ENCODE peak calls at places on chromosomes 2 and 18, in seven cellular contexts. G is GM12865, U is bronchial epithelial cell, J is nephron progenitor cell, Y is GM13977, B is brain microvascular endothelial cell, Q is ascending aorta. M is an unnamed sample.

GRCh38 chr2:128309341-128310093 is 9.2 kb downstream of the HS6ST1 start:
- DNase-seq in G (no peak), U (no peak), J (peak), Y (no peak), B (no peak), Q (peak), M (no peak)

GRCh38 chr2:85905187-85905666 is 16.4 kb upstream of the ST3GAL5 start:
- DNase-seq in G (no peak), U (no peak), J (no peak), Y (no peak), B (no peak), Q (peak), M (no peak)

GRCh38 chr2:202871161-202872141 is at the start of gene ICA1L:
- DNase-seq in G (peak), U (peak), J (peak), Y (peak), B (peak), Q (peak), M (peak)

GRCh38 chr2:27316655-27317412 is 6.1 kb downstream of the MPV17 start:
- DNase-seq in G (no peak), U (no peak), J (no peak), Y (no peak), B (no peak), Q (no peak), M (no peak)

GRCh38 chr2:63047193-63047533 is 3.5 kb upstream of the OTX1 start:
- DNase-seq in G (no peak), U (no peak), J (no peak), Y (no peak), B (no peak), Q (no peak), M (no peak)

GRCh38 chr18:67875057-67875456 is 358.5 kb upstream of the DSEL start:
- DNase-seq in G (no peak), U (peak), J (no peak), Y (no peak), B (no peak), Q (no peak), M (no peak)

GRCh38 chr2:123380536-123380935 is 644.6 kb upstream of the CNTNAP5 start:
- DNase-seq in G (no peak), U (no peak), J (peak), Y (no peak), B (no peak), Q (no peak), M (no peak)

GRCh38 chr2:226862623-226863022 is 26.8 kb downstream of the RHBDD1 start:
- DNase-seq in G (peak), U (peak), J (no peak), Y (peak), B (no peak), Q (no peak), M (no peak)

GRCh38 chr2:68284896-68285295 is 32.6 kb upstream of the PPP3R1 start:
- DNase-seq in G (no peak), U (peak), J (no peak), Y (no peak), B (no peak), Q (no peak), M (no peak)

GRCh38 chr2:208490492-208490891 is 83.9 kb downstream of the PTH2R start:
- DNase-seq in G (no peak), U (no peak), J (no peak), Y (no peak), B (no peak), Q (no peak), M (no peak)

GRCh38 chr2:2164326-2164917 is 166.7 kb downstream of the MYT1L start:
- DNase-seq in G (no peak), U (no peak), J (no peak), Y (no peak), B (no peak), Q (no peak), M (no peak)

GRCh38 chr2:121362776-121363175 is 77.8 kb upstream of the TFCP2L1 start:
- DNase-seq in G (no peak), U (no peak), J (no peak), Y (no peak), B (no peak), Q (no peak), M (no peak)

GRCh38 chr2:143284087-143284675 is 155.0 kb downstream of the ARHGAP15 start:
- DNase-seq in G (peak), U (peak), J (peak), Y (no peak), B (peak), Q (no peak), M (peak)
- TF ChIP-seq CTCF in G (peak), U (peak), J (peak), Y (peak), B (peak), Q (peak), M (peak)

GRCh38 chr18:74477771-74478170 is 18.4 kb upstream of the CNDP2 start:
- DNase-seq in G (no peak), U (no peak), J (no peak), Y (no peak), B (no peak), Q (no peak), M (no peak)

GRCh38 chr18:74478316-74478715 is 17.8 kb upstream of the CNDP2 start:
- DNase-seq in G (no peak), U (no peak), J (no peak), Y (no peak), B (no peak), Q (no peak), M (no peak)

GRCh38 chr18:74473976-74474375 is 16.9 kb upstream of the DIPK1C start:
- DNase-seq in G (no peak), U (peak), J (no peak), Y (no peak), B (no peak), Q (no peak), M (no peak)

GRCh38 chr18:74478876-74479275 is 17.3 kb upstream of the CNDP2 start:
- DNase-seq in G (no peak), U (peak), J (no peak), Y (no peak), B (no peak), Q (peak), M (no peak)

GRCh38 chr18:74476154-74476553 is 19.0 kb upstream of the DIPK1C start:
- DNase-seq in G (no peak), U (no peak), J (peak), Y (no peak), B (peak), Q (no peak), M (no peak)
- TF ChIP-seq CTCF in G (peak), U (peak), J (peak), Y (peak), B (peak), Q (peak), M (no peak)

GRCh38 chr2:161063074-161063945 is 96.9 kb upstream of the TANK start:
- DNase-seq in G (peak), U (peak), J (peak), Y (peak), B (peak), Q (peak), M (peak)

GRCh38 chr2:161059388-161059787 is 100.8 kb upstream of the TANK start:
- DNase-seq in G (no peak), U (no peak), J (no peak), Y (no peak), B (no peak), Q (no peak), M (no peak)

GRCh38 chr2:161067846-161068245 is 92.4 kb upstream of the TANK start:
- DNase-seq in G (no peak), U (peak), J (no peak), Y (no peak), B (no peak), Q (no peak), M (no peak)

GRCh38 chr2:161061786-161062185 is 98.4 kb upstream of the TANK start:
- DNase-seq in G (no peak), U (no peak), J (no peak), Y (no peak), B (no peak), Q (no peak), M (no peak)

GRCh38 chr2:161063946-161064306 is 96.3 kb upstream of the TANK start:
- DNase-seq in G (no peak), U (no peak), J (no peak), Y (no peak), B (no peak), Q (no peak), M (no peak)
- TF ChIP-seq CTCF in G (no peak), U (no peak), J (peak), Y (no peak), B (no peak), Q (no peak), M (no peak)

GRCh38 chr2:235636471-235637005 is 142.7 kb downstream of the AGAP1 start:
- DNase-seq in G (no peak), U (no peak), J (no peak), Y (no peak), B (no peak), Q (no peak), M (no peak)

GRCh38 chr2:235637906-235638305 is 144.1 kb downstream of the AGAP1 start:
- DNase-seq in G (no peak), U (no peak), J (no peak), Y (no peak), B (no peak), Q (no peak), M (no peak)

GRCh38 chr2:235639885-235640284 is 146.0 kb downstream of the AGAP1 start:
- DNase-seq in G (no peak), U (no peak), J (no peak), Y (no peak), B (no peak), Q (no peak), M (no peak)

GRCh38 chr2:235639387-235639786 is 145.5 kb downstream of the AGAP1 start:
- DNase-seq in G (no peak), U (peak), J (no peak), Y (no peak), B (peak), Q (peak), M (no peak)

DNA sequence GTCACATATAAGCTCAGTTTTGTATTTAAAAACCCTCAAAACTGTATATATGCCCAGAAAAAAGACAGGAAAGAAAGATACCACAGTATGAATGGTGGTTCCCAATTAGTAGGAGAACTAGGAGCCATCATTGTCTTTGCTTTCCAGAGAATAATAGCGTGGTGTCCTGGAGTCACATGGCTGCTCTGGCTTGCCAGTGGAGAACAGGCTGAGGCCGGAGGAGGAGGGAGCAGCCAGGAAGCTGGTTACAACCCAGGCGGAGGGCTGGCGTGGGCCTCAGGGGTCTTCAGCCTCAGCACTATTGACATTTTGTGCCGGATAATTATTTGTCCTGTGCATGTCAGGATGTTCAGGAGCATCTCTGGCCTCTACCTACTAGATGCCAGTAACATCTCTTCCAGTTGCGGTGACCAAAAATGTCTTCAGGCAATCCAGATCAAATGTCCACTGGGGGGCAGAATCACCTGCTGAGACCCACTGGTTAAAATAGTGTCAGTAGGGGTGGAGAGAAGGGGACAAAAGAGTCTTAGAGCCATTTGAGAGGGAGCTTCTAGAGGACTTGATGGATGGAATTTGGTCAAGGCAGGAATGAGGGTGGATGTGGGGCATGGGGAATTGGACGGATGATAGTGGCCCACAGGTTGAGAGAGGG is 144.8 kb downstream of the AGAP1 start:
- DNase-seq in G (no peak), U (no peak), J (no peak), Y (no peak), B (no peak), Q (no peak), M (no peak)
- TF ChIP-seq CTCF in G (no peak), U (no peak), J (no peak), Y (no peak), B (peak), Q (no peak), M (no peak)